ENCODE peak calls at places on chromosomes 16 and 17, in five cellular contexts. E is GM23338, H is heart left ventricle, N is brain microvascular endothelial cell, C is heart right ventricle. B is an unnamed sample.
A peak's percentile ranks its signal among the peaks of the same experiment; 100 is the strongest.

GRCh38 chr16:69680358-69680757 is 46.0 kb downstream of the NQO1 start:
- DNase-seq in E (no peak), H (no peak), N (no peak), C (no peak), B (no peak)

GRCh38 chr16:743794-744500 is 3.1 kb upstream of the CIAO3 start:
- DNase-seq in E (peak; percentile 67), H (no peak), N (no peak), C (no peak), B (no peak)

GRCh38 chr16:50298075-50298460 is 31.7 kb downstream of the ADCY7 start:
- DNase-seq in E (no peak), H (peak; percentile 6), N (no peak), C (no peak), B (no peak)

GRCh38 chr17:48160177-48160967 is 52.8 kb downstream of the SNX11 start:
- DNase-seq in E (peak; percentile 96), H (no peak), N (no peak), C (no peak), B (no peak)

GRCh38 chr17:9982159-9982558 is 77.1 kb upstream of the RCVRN start:
- DNase-seq in E (peak; percentile 82), H (no peak), N (no peak), C (no peak), B (no peak)

GRCh38 chr17:28384281-28385036 is 13.0 kb downstream of the SARM1 start:
- DNase-seq in E (peak; percentile 66), H (peak; percentile 63), N (no peak), C (peak; percentile 36), B (no peak)

GRCh38 chr17:65278820-65279184 is 141.6 kb downstream of the RGS9 start:
- DNase-seq in E (no peak), H (no peak), N (no peak), C (no peak), B (no peak)

GRCh38 chr16:1834096-1834495 is 7.1 kb downstream of the FAHD1 start:
- DNase-seq in E (no peak), H (no peak), N (no peak), C (no peak), B (no peak)

GRCh38 chr17:36149296-36149820 is 27.1 kb downstream of the TBC1D3B start:
- DNase-seq in E (no peak), H (peak; percentile 43), N (peak; percentile 67), C (no peak), B (peak; percentile 42)

GRCh38 chr16:17563340-17563739 is 92.6 kb upstream of the XYLT1 start:
- DNase-seq in E (no peak), H (no peak), N (no peak), C (no peak), B (no peak)

GRCh38 chr17:44112284-44113280 is 10.9 kb downstream of the HDAC5 start:
- DNase-seq in E (no peak), H (peak; percentile 93), N (no peak), C (peak; percentile 89), B (no peak)

GRCh38 chr16:89330177-89330856 is 112.8 kb downstream of the ZNF778 start:
- DNase-seq in E (peak; percentile 60), H (peak; percentile 63), N (peak; percentile 63), C (no peak), B (no peak)

GRCh38 chr17:55332296-55333041 is 67.7 kb downstream of the HLF start:
- DNase-seq in E (no peak), H (no peak), N (no peak), C (no peak), B (no peak)

GRCh38 chr17:6070895-6071511 is 824 bp downstream of the WSCD1 start:
- DNase-seq in E (peak; percentile 51), H (no peak), N (no peak), C (peak; percentile 29), B (no peak)

GRCh38 chr17:45096141-45096540 is 35.0 kb downstream of the NMT1 start:
- DNase-seq in E (peak; percentile 58), H (no peak), N (peak; percentile 29), C (no peak), B (no peak)

GRCh38 chr16:20901068-20901440 is 483 bp downstream of the LYRM1 start:
- DNase-seq in E (peak; percentile 46), H (no peak), N (no peak), C (no peak), B (no peak)

GRCh38 chr17:63448655-63449054 is 2.5 kb upstream of the CYB561 start:
- DNase-seq in E (no peak), H (no peak), N (no peak), C (no peak), B (no peak)

GRCh38 chr16:65815707-65816106 is 550.8 kb upstream of the CDH5 start:
- DNase-seq in E (no peak), H (no peak), N (no peak), C (no peak), B (no peak)

GRCh38 chr17:31508310-31509094 is 117.0 kb downstream of the RAB11FIP4 start:
- DNase-seq in E (peak; percentile 73), H (no peak), N (no peak), C (no peak), B (no peak)
- H3K4me3 ChIP-seq in E (no peak overlapping the region), H (peak overlapping the region; percentile 19), N (no peak overlapping the region), C (no peak overlapping the region), B (no peak overlapping the region)

GRCh38 chr16:18983565-18984424 is at the start of gene TMC7:
- DNase-seq in E (peak; percentile 97), H (peak; percentile 85), N (peak; percentile 83), C (peak; percentile 87), B (no peak)
- TF ChIP-seq CTCF in E (peak; percentile 81), H (peak; percentile 66), N (peak; percentile 89), C (peak; percentile 91), B (peak; percentile 90)

DNA sequence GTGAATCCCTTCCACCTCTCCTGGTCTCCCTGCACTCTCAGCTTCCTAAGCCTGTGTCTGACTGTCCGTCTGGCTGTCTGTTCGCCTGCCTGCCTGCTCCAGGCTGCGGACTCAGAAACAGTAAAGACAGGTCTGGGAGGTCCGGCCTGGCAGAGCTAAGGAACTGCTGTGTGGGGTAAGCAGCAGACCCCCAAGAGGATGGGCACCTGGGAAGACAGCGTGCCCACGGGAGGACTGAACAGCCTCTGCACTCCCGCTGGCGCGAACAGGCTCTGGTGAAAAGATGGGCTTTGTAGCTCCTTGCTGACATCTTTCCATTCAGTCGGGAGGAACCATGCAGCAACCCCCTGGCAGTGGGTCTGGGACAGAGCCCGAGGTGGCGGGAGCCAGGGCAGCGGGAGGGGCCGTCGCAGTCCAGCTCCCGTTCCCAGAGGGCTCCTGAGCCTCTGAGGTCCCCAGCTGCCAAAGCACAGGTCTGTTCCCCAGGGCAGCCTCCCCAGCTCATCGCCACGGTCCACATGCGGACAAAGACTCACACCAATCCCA is 196.3 kb downstream of the RBFOX3 start:
- DNase-seq in E (no peak), H (no peak), N (no peak), C (no peak), B (no peak)
- H3K4me3 ChIP-seq in E (no peak overlapping the region), H (no peak overlapping the region), N (no peak overlapping the region), C (no peak overlapping the region), B (no peak overlapping the region)

GRCh38 chr17:15436399-15437369 is 30.7 kb downstream of the CDRT4 start:
- DNase-seq in E (peak; percentile 62), H (peak; percentile 91), N (no peak), C (peak; percentile 75), B (no peak)
- TF ChIP-seq CTCF in E (peak; percentile 62), H (no peak), N (peak; percentile 57), C (peak; percentile 52), B (peak; percentile 31)

GRCh38 chr16:24515186-24515585 is 24.2 kb upstream of the RBBP6 start:
- DNase-seq in E (no peak), H (no peak), N (no peak), C (no peak), B (no peak)

GRCh38 chr16:24520983-24521382 is 18.4 kb upstream of the RBBP6 start:
- DNase-seq in E (no peak), H (no peak), N (no peak), C (no peak), B (no peak)

GRCh38 chr16:24518498-24518897 is 20.9 kb upstream of the RBBP6 start:
- DNase-seq in E (no peak), H (no peak), N (no peak), C (no peak), B (no peak)

GRCh38 chr16:24514096-24514495 is 25.3 kb upstream of the RBBP6 start:
- DNase-seq in E (no peak), H (no peak), N (no peak), C (no peak), B (no peak)

DNA sequence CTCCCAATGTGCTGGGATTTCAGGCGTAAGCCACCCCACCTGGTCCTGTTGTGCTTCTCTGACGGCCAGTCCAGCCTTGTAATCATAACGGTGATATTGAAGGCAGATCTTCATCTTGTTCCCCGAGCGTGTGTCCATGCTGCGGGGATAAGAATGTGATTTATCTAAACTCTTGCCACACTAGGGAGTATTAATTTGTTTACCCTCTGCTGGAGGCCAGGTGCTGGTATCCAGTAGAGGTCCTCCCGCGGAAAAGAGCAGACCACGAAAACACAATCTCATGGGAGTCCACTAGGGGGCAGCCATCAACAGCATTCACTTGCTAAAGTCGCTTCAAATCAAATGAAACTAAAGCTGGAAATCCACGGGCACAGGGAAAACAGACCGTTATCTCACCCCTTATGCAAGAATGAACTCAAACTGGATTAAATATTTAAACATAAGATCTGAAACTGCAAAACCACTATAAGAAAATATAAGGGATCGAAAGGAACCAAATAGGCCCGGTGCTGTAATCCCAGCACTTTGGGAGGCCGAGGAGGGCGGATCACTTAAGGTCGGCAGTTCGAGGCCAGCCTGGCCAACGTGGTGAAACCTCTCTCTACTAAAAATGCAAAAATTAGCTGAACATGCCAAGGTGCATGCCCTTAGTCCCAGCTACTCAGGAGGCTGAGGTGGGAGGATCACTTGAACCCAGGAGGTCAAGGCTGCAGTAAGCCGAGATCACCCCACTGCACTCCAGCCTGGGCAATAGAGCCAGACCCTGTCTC is 22.3 kb upstream of the RBBP6 start:
- DNase-seq in E (peak; percentile 92), H (peak; percentile 58), N (peak; percentile 84), C (peak; percentile 85), B (peak; percentile 76)
- H3K4me3 ChIP-seq in E (no peak overlapping the region), H (peak overlapping the region; percentile 34), N (no peak overlapping the region), C (peak overlapping the region; percentile 2), B (peak overlapping the region; percentile 23)

GRCh38 chr16:85935957-85936760 is 37.2 kb downstream of the IRF8 start:
- DNase-seq in E (no peak), H (no peak), N (no peak), C (no peak), B (no peak)
- TF ChIP-seq CTCF in E (no peak), H (no peak), N (no peak), C (no peak), B (no peak)

B was measured in AG09309.